ENCODE peak calls at places on chromosomes 2 and 18, in nine cellular contexts. B, P, S, X, Y, F, H, G and A are unnamed samples.

GRCh38 chr2:148508878-148509702 is 135.5 kb upstream of the EPC2 start:
- DNase-seq in B (peak; percentile 92), P (peak; percentile 71), S (peak; percentile 74), X (peak; percentile 84), Y (peak; percentile 86), F (peak; percentile 21), H (peak; percentile 87), G (peak; percentile 71), A (peak; percentile 88)

GRCh38 chr18:27860701-27861107 is 316.2 kb downstream of the CDH2 start:
- DNase-seq in B (no peak), P (no peak), S (peak; percentile 27), X (no peak), Y (no peak), F (no peak), H (no peak), G (no peak), A (no peak)

GRCh38 chr18:24231773-24232735 is 93.2 kb downstream of the CABYR start:
- DNase-seq in B (no peak), P (no peak), S (no peak), X (no peak), Y (no peak), F (no peak), H (no peak), G (peak; percentile 88), A (no peak)

GRCh38 chr2:35688298-35688697 is 667.3 kb upstream of the CRIM1 start:
- DNase-seq in B (no peak), P (no peak), S (no peak), X (no peak), Y (no peak), F (no peak), H (no peak), G (no peak), A (no peak)

GRCh38 chr2:171957061-171957460 is 34.8 kb downstream of the HAT1 start:
- DNase-seq in B (peak; percentile 45), P (no peak), S (no peak), X (no peak), Y (no peak), F (no peak), H (no peak), G (peak; percentile 6), A (no peak)

GRCh38 chr2:9993490-9994165 is 42.1 kb downstream of the GRHL1 start:
- DNase-seq in B (no peak), P (no peak), S (no peak), X (no peak), Y (no peak), F (no peak), H (no peak), G (peak; percentile 73), A (no peak)

GRCh38 chr2:71586471-71586870 is 133.1 kb downstream of the DYSF start:
- DNase-seq in B (no peak), P (no peak), S (no peak), X (no peak), Y (no peak), F (no peak), H (no peak), G (no peak), A (no peak)

GRCh38 chr2:172977330-172978052 is 98.2 kb upstream of the MAP3K20 start:
- DNase-seq in B (no peak), P (no peak), S (no peak), X (no peak), Y (no peak), F (no peak), H (no peak), G (no peak), A (no peak)

GRCh38 chr2:228767196-228767595 is 503.9 kb downstream of the PID1 start:
- DNase-seq in B (no peak), P (no peak), S (no peak), X (no peak), Y (no peak), F (peak; percentile 30), H (no peak), G (peak; percentile 82), A (no peak)

GRCh38 chr18:79782566-79783308 is 15.0 kb upstream of the KCNG2 start:
- DNase-seq in B (no peak), P (no peak), S (no peak), X (no peak), Y (no peak), F (no peak), H (peak; percentile 28), G (no peak), A (peak; percentile 47)

GRCh38 chr2:73050011-73050617 is 21.4 kb downstream of the SFXN5 start:
- DNase-seq in B (no peak), P (no peak), S (no peak), X (no peak), Y (no peak), F (no peak), H (no peak), G (no peak), A (no peak)

GRCh38 chr18:35361570-35362321 is 15.4 kb downstream of the ZNF396 start:
- DNase-seq in B (no peak), P (no peak), S (no peak), X (no peak), Y (no peak), F (no peak), H (no peak), G (no peak), A (no peak)

GRCh38 chr18:41265047-41265446 is 690.0 kb upstream of the PIK3C3 start:
- DNase-seq in B (no peak), P (no peak), S (no peak), X (no peak), Y (no peak), F (no peak), H (no peak), G (no peak), A (no peak)

GRCh38 chr18:2736823-2737222 is 81.3 kb downstream of the SMCHD1 start:
- DNase-seq in B (no peak), P (no peak), S (no peak), X (no peak), Y (no peak), F (no peak), H (no peak), G (no peak), A (no peak)

GRCh38 chr2:124283090-124283489 is 258.0 kb downstream of the CNTNAP5 start:
- DNase-seq in B (peak; percentile 42), P (no peak), S (no peak), X (no peak), Y (no peak), F (peak; percentile 67), H (no peak), G (no peak), A (no peak)

GRCh38 chr2:40668435-40668834 is 216.5 kb upstream of the SLC8A1 start:
- DNase-seq in B (no peak), P (no peak), S (no peak), X (no peak), Y (no peak), F (no peak), H (no peak), G (peak; percentile 68), A (no peak)

GRCh38 chr2:118430510-118431187 is 342.4 kb downstream of the INSIG2 start:
- DNase-seq in B (no peak), P (no peak), S (no peak), X (no peak), Y (no peak), F (no peak), H (no peak), G (no peak), A (no peak)

GRCh38 chr2:208101716-208102631 is 22.4 kb downstream of the CRYGD start:
- DNase-seq in B (peak; percentile 44), P (no peak), S (peak; percentile 14), X (no peak), Y (no peak), F (no peak), H (no peak), G (peak; percentile 6), A (no peak)

GRCh38 chr2:219309278-219309677 is at the start of gene PTPRN:
- DNase-seq in B (no peak), P (no peak), S (peak; percentile 94), X (no peak), Y (no peak), F (no peak), H (no peak), G (no peak), A (no peak)

GRCh38 chr2:220001693-220002260 is 374.3 kb downstream of the SLC4A3 start:
- DNase-seq in B (peak; percentile 47), P (no peak), S (no peak), X (no peak), Y (no peak), F (no peak), H (no peak), G (peak; percentile 52), A (no peak)

GRCh38 chr18:58768293-58768974 is 96.2 kb upstream of the ZNF532 start:
- DNase-seq in B (peak; percentile 61), P (peak; percentile 26), S (peak; percentile 71), X (peak; percentile 61), Y (peak; percentile 73), F (peak; percentile 32), H (peak; percentile 88), G (peak; percentile 30), A (peak; percentile 86)

GRCh38 chr18:75211002-75211621 is 515 bp downstream of the TSHZ1 start:
- DNase-seq in B (peak; percentile 11), P (no peak), S (no peak), X (no peak), Y (no peak), F (no peak), H (peak; percentile 67), G (no peak), A (no peak)

GRCh38 chr2:171814883-171815282 is 79.2 kb downstream of the SLC25A12 start:
- DNase-seq in B (no peak), P (no peak), S (no peak), X (no peak), Y (no peak), F (no peak), H (no peak), G (no peak), A (no peak)

GRCh38 chr2:25165992-25166618 is 2.3 kb downstream of the POMC start:
- DNase-seq in B (peak; percentile 44), P (peak; percentile 46), S (peak; percentile 59), X (no peak), Y (peak; percentile 34), F (no peak), H (peak; percentile 70), G (no peak), A (no peak)

GRCh38 chr2:32810909-32811495 is 135.8 kb upstream of the LTBP1 start:
- DNase-seq in B (no peak), P (no peak), S (no peak), X (no peak), Y (no peak), F (no peak), H (no peak), G (no peak), A (no peak)

GRCh38 chr2:85215074-85216050 is 82.2 kb downstream of the TCF7L1 start:
- DNase-seq in B (no peak), P (no peak), S (peak; percentile 51), X (no peak), Y (no peak), F (no peak), H (no peak), G (peak; percentile 95), A (no peak)

GRCh38 chr18:76212958-76213357 is 282.1 kb downstream of the ZNF516 start:
- DNase-seq in B (no peak), P (no peak), S (no peak), X (no peak), Y (no peak), F (no peak), H (no peak), G (no peak), A (no peak)

GRCh38 chr2:214169736-214170135 is 241.1 kb upstream of the VWC2L start:
- DNase-seq in B (no peak), P (no peak), S (no peak), X (no peak), Y (no peak), F (no peak), H (no peak), G (peak; percentile 27), A (no peak)